ENCODE peak calls at places on chromosomes 12 and 14, in ten cellular contexts. Q is mesothelial cell of epicardium, G is foreskin fibroblast, H is neural crest cell, Y is cardiac fibroblast, D is nephron progenitor cell, M is A673, B is lower leg skin, S is activated T-cell treated with anti-CD3 and anti-CD28 coated beads for 48 hours, A is NCI-H146. R is an unnamed sample.

GRCh38 chr12:65313704-65314317 is 35.3 kb downstream of the MSRB3 start:
- DNase-seq in Q (no peak), G (no peak), H (no peak), Y (peak; percentile 50), D (no peak), M (peak; percentile 58), B (no peak), S (no peak), A (no peak), R (peak; percentile 15)

GRCh38 chr12:13148532-13148847 is 45.0 kb upstream of the GSG1 start:
- DNase-seq in Q (no peak), G (no peak), H (no peak), Y (no peak), D (no peak), M (no peak), B (no peak), S (no peak), A (no peak), R (no peak)

GRCh38 chr14:104935955-104936354 is 11.3 kb downstream of the PLD4 start:
- DNase-seq in Q (no peak), G (no peak), H (no peak), Y (no peak), D (no peak), M (no peak), B (no peak), S (no peak), A (no peak), R (no peak)

GRCh38 chr12:3527181-3527580 is 36.2 kb downstream of the PRMT8 start:
- DNase-seq in Q (no peak), G (peak; percentile 77), H (no peak), Y (peak; percentile 47), D (no peak), M (peak; percentile 54), B (no peak), S (no peak), A (no peak), R (no peak)

GRCh38 chr12:24500466-24501232 is 448.3 kb downstream of the BCAT1 start:
- DNase-seq in Q (no peak), G (no peak), H (no peak), Y (no peak), D (no peak), M (peak; percentile 20), B (no peak), S (no peak), A (no peak), R (no peak)

GRCh38 chr14:25461780-25462179 is 411.8 kb upstream of the STXBP6 start:
- DNase-seq in Q (no peak), G (no peak), H (no peak), Y (no peak), D (no peak), M (no peak), B (no peak), S (no peak), A (no peak), R (no peak)

GRCh38 chr14:94367347-94367746 is 21.1 kb downstream of the SERPINA1 start:
- DNase-seq in Q (no peak), G (no peak), H (no peak), Y (no peak), D (no peak), M (no peak), B (no peak), S (no peak), A (no peak), R (no peak)

GRCh38 chr12:89379100-89379838 is 27.0 kb upstream of the DUSP6 start:
- DNase-seq in Q (no peak), G (no peak), H (no peak), Y (no peak), D (no peak), M (no peak), B (no peak), S (no peak), A (no peak), R (no peak)

GRCh38 chr14:87615822-87616679 is 376.9 kb downstream of the GALC start:
- DNase-seq in Q (peak; percentile 27), G (no peak), H (peak; percentile 75), Y (peak; percentile 42), D (peak; percentile 72), M (peak; percentile 75), B (no peak), S (peak; percentile 28), A (peak; percentile 62), R (peak; percentile 70)

GRCh38 chr14:102775855-102776760 is 1.1 kb upstream of the TRAF3 start:
- DNase-seq in Q (no peak), G (peak; percentile 72), H (no peak), Y (peak; percentile 79), D (peak; percentile 23), M (no peak), B (no peak), S (no peak), A (no peak), R (no peak)

GRCh38 chr14:69288956-69289705 is 29.2 kb downstream of the GALNT16 start:
- DNase-seq in Q (no peak), G (no peak), H (no peak), Y (no peak), D (no peak), M (no peak), B (no peak), S (no peak), A (no peak), R (no peak)

GRCh38 chr12:27969901-27970390 is 2.6 kb downstream of the PTHLH start:
- DNase-seq in Q (peak; percentile 50), G (no peak), H (peak; percentile 37), Y (peak; percentile 59), D (peak; percentile 78), M (peak; percentile 81), B (no peak), S (peak; percentile 56), A (peak; percentile 23), R (peak; percentile 93)

GRCh38 chr12:27525373-27525772 is 1.4 kb downstream of the PPFIBP1 start:
- DNase-seq in Q (no peak), G (peak; percentile 73), H (no peak), Y (peak; percentile 93), D (no peak), M (no peak), B (no peak), S (no peak), A (no peak), R (no peak)

GRCh38 chr12:68100241-68100640 is 59.3 kb downstream of the IFNG start:
- DNase-seq in Q (no peak), G (no peak), H (no peak), Y (no peak), D (no peak), M (no peak), B (no peak), S (no peak), A (no peak), R (no peak)

GRCh38 chr12:132669166-132669879 is 17.8 kb downstream of the POLE start:
- DNase-seq in Q (no peak), G (no peak), H (no peak), Y (no peak), D (no peak), M (no peak), B (no peak), S (no peak), A (no peak), R (no peak)

GRCh38 chr12:98754095-98754494 is 109.0 kb downstream of the APAF1 start:
- DNase-seq in Q (no peak), G (peak; percentile 23), H (no peak), Y (peak; percentile 6), D (no peak), M (peak; percentile 64), B (no peak), S (peak; percentile 19), A (peak; percentile 4), R (no peak)

GRCh38 chr12:49880756-49881390 is 22.8 kb downstream of the FAIM2 start:
- DNase-seq in Q (no peak), G (no peak), H (no peak), Y (no peak), D (no peak), M (no peak), B (no peak), S (no peak), A (no peak), R (no peak)

GRCh38 chr12:75953312-75953906 is 78.2 kb downstream of the PHLDA1 start:
- DNase-seq in Q (no peak), G (peak; percentile 70), H (no peak), Y (peak; percentile 58), D (no peak), M (peak; percentile 50), B (no peak), S (no peak), A (no peak), R (no peak)

GRCh38 chr12:67909681-67910080 is 79.6 kb upstream of the IFNG-AS1 start:
- DNase-seq in Q (no peak), G (peak; percentile 11), H (no peak), Y (no peak), D (no peak), M (no peak), B (no peak), S (no peak), A (no peak), R (no peak)

GRCh38 chr14:24280797-24281460 is 9.5 kb upstream of the RABGGTA start:
- DNase-seq in Q (no peak), G (no peak), H (no peak), Y (peak; percentile 62), D (no peak), M (no peak), B (no peak), S (no peak), A (no peak), R (no peak)

GRCh38 chr14:100981808-100982207 is 78.3 kb upstream of the RTL1 start:
- DNase-seq in Q (no peak), G (no peak), H (no peak), Y (no peak), D (no peak), M (no peak), B (no peak), S (no peak), A (no peak), R (no peak)

GRCh38 chr14:67480011-67480410 is 8.5 kb downstream of the TMEM229B start:
- DNase-seq in Q (no peak), G (no peak), H (no peak), Y (no peak), D (no peak), M (no peak), B (no peak), S (no peak), A (peak; percentile 53), R (no peak)

GRCh38 chr12:38664661-38665269 is 240.6 kb downstream of the CPNE8 start:
- DNase-seq in Q (no peak), G (no peak), H (no peak), Y (peak; percentile 25), D (no peak), M (peak; percentile 17), B (no peak), S (no peak), A (no peak), R (peak; percentile 50)

GRCh38 chr12:132582058-132582420 is 28.3 kb downstream of the LRCOL1 start:
- DNase-seq in Q (no peak), G (no peak), H (no peak), Y (no peak), D (peak; percentile 69), M (no peak), B (no peak), S (no peak), A (no peak), R (no peak)

GRCh38 chr12:94686834-94687628 is 36.7 kb upstream of the TMCC3 start:
- DNase-seq in Q (no peak), G (no peak), H (no peak), Y (no peak), D (no peak), M (no peak), B (no peak), S (no peak), A (no peak), R (no peak)

GRCh38 chr14:94644102-94644535 is 31.9 kb downstream of the SERPINA3 start:
- DNase-seq in Q (no peak), G (no peak), H (no peak), Y (no peak), D (no peak), M (no peak), B (no peak), S (no peak), A (no peak), R (no peak)

GRCh38 chr12:117342247-117342646 is 19.2 kb downstream of the NOS1 start:
- DNase-seq in Q (no peak), G (no peak), H (no peak), Y (no peak), D (no peak), M (no peak), B (no peak), S (no peak), A (no peak), R (no peak)

GRCh38 chr12:70468741-70469140 is 102.7 kb downstream of the KCNMB4 start:
- DNase-seq in Q (no peak), G (no peak), H (no peak), Y (no peak), D (no peak), M (no peak), B (no peak), S (no peak), A (no peak), R (no peak)